ENCODE peak calls at places on chromosomes 3 and 15, in seven cellular contexts. G, P, N, L, V, A and E are unnamed samples. For H3K4me1, the result is how much of the 10 kb centered on the place peaks cover.

GRCh38 chr15:71304681-71305080 is 189.4 kb downstream of the THSD4 start:
- DNase-seq in A (no peak), V (no peak), P (peak), G (no peak), L (no peak), N (no peak), E (no peak)

GRCh38 chr3:12944849-12945248 is 103.5 kb upstream of the RPL32 start:
- DNase-seq in A (no peak), L (no peak), G (no peak), P (no peak), V (no peak), N (no peak), E (no peak)

GRCh38 chr15:78914027-78914764 is 30.6 kb downstream of the CTSH start:
- DNase-seq in A (no peak), P (peak), N (no peak), G (no peak), L (no peak), V (no peak), E (no peak)

GRCh38 chr3:161222662-161223061 is 1.6 kb downstream of the NMD3 start:
- DNase-seq in N (peak), G (peak), V (no peak), A (no peak), P (peak), L (no peak), E (no peak)

GRCh38 chr3:134526319-134526718 is 40.5 kb downstream of the CEP63 start:
- DNase-seq in P (no peak), L (no peak), V (no peak), N (no peak), G (no peak), A (no peak), E (no peak)

GRCh38 chr15:50247819-50248650 is 17.5 kb downstream of the HDC start:
- DNase-seq in L (peak), P (no peak), A (peak), G (no peak), N (no peak), V (no peak), E (peak)

GRCh38 chr3:27910456-27910855 is 188.3 kb upstream of the EOMES start:
- DNase-seq in V (peak), P (peak), L (no peak), N (no peak), G (no peak), A (no peak), E (no peak)

GRCh38 chr3:11636372-11636760 is 7.3 kb downstream of the VGLL4 start:
- DNase-seq in G (no peak), A (no peak), L (no peak), V (no peak), N (no peak), P (peak), E (no peak)

GRCh38 chr15:85099195-85099803 is 117.6 kb downstream of the PDE8A start:
- DNase-seq in V (no peak), N (no peak), P (no peak), L (no peak), A (no peak), G (no peak), E (no peak)

GRCh38 chr15:65791335-65792129 is 561 bp downstream of the DENND4A start:
- DNase-seq in V (peak), G (peak), N (peak), A (peak), L (peak), P (peak), E (peak)

GRCh38 chr15:48794697-48795134 is 16.2 kb downstream of the CEP152 start:
- DNase-seq in N (peak), A (no peak), L (no peak), G (no peak), P (peak), V (no peak), E (no peak)

GRCh38 chr15:90191344-90191687 is 9.8 kb upstream of the SEMA4B start:
- DNase-seq in L (no peak), V (no peak), P (no peak), N (no peak), G (no peak), A (no peak), E (no peak)

GRCh38 chr3:131142580-131142979 is 115.9 kb downstream of the NEK11 start:
- DNase-seq in L (no peak), A (no peak), N (no peak), P (peak), V (no peak), G (no peak), E (no peak)

GRCh38 chr3:123311201-123311600 is 109.5 kb downstream of the SEC22A start:
- DNase-seq in G (no peak), L (no peak), N (no peak), V (no peak), P (no peak), A (peak), E (no peak)

GRCh38 chr3:15647629-15648167 is 46.2 kb downstream of the BTD start:
- DNase-seq in V (peak), A (no peak), L (peak), G (peak), P (peak), N (peak), E (no peak)

GRCh38 chr3:189685854-189686253 is 54.7 kb downstream of the TP63 start:
- DNase-seq in V (no peak), N (peak), L (no peak), P (peak), A (no peak), G (no peak), E (no peak)

GRCh38 chr15:74240002-74240568 is 4.0 kb downstream of the CCDC33 start:
- DNase-seq in P (peak), A (peak), V (peak), L (peak), G (no peak), N (peak), E (no peak)

GRCh38 chr3:160401301-160402095 is 2.0 kb downstream of the SMC4 start:
- DNase-seq in A (no peak), V (peak), L (no peak), P (peak), G (peak), N (peak), E (no peak)

GRCh38 chr15:98609144-98609852 is 39.0 kb upstream of the IGF1R start:
- DNase-seq in P (peak), A (no peak), G (no peak), N (peak), V (no peak), L (no peak), E (peak)

GRCh38 chr3:58597770-58598310 is 20.6 kb upstream of the FAM107A start:
- DNase-seq in P (no peak), L (no peak), A (no peak), N (no peak), G (no peak), V (no peak), E (no peak)

GRCh38 chr3:172449468-172450149 is 1.4 kb upstream of the GHSR start:
- DNase-seq in V (no peak), G (no peak), A (no peak), L (peak), N (peak), P (peak), E (no peak)

GRCh38 chr3:129665024-129665768 is 58.7 kb upstream of the PLXND1 start:
- DNase-seq in A (no peak), L (no peak), G (no peak), P (peak), V (no peak), N (no peak), E (no peak)

GRCh38 chr3:84959470-84960380 is 936 bp downstream of the CADM2 start:
- DNase-seq in L (no peak), P (peak), V (no peak), A (no peak), G (no peak), N (no peak), E (no peak)

GRCh38 chr15:23566070-23567050 is 886 bp downstream of the MKRN3 start:
- DNase-seq in N (peak), L (no peak), V (no peak), G (no peak), P (no peak), A (no peak), E (peak)

GRCh38 chr3:151434151-151434890 is 26.5 kb downstream of the IGSF10 start:
- DNase-seq in N (no peak), V (no peak), A (no peak), L (no peak), P (peak), G (no peak), E (no peak)

GRCh38 chr15:93801206-93801605 is 430.2 kb upstream of the MCTP2 start:
- DNase-seq in P (peak), A (no peak), L (no peak), G (no peak), N (no peak), V (no peak), E (no peak)

GRCh38 chr3:190601597-190601996 is 87.7 kb downstream of the IL1RAP start:
- DNase-seq in G (no peak), N (no peak), L (peak), P (no peak), V (no peak), A (no peak), E (no peak)

GRCh38 chr3:129560269-129560787 is 17.4 kb downstream of the H1-8 start:
- DNase-seq in A (no peak), G (no peak), L (no peak), V (peak), N (no peak), P (peak), E (no peak)

DNA sequence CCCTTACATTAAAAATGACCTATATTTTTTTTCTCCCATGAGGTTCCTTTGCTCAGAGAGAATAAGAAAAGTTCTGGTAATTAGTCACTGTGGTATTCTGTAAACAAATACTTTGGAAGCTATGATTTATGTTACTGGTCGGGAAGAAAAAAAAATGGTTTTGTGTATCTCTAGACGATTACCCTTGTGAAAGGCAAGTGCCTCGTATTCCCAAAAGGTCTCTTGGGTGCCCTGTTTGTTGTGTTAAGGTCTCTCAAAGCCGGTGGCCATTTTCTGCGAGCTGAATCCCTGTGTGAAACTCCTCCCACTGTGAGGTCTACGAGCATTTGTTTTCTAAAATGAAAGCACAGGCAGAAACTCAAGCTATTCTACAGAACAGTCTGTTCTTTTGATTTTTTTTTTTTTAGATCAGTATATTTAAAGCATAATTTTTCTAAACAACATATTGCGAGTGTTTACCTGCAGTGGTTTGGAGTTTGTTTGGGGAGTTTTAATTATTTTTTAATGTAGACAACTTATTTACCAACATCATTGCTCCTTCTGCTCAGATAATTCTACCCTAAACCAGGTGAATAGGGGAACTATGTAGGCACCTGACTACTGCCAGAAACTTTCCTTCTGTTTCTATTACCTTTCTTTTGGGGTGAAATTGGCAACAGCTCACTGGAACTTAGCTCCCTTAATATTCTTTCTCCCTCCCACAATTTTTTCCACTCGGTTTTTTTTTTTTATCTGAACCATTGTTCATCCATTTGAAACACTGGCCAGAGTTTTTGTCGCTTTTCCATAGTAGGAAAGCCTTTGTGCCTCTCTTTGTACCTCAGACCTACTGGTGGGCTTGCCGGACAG is 44.0 kb downstream of the ZBTB38 start:
- DNase-seq in L (peak), G (peak), N (peak), P (peak), A (no peak), V (peak), E (no peak)
- H3K4me1 ChIP-seq in L (half or more), G (under half), N (half or more), P (half or more), A (half or more), V (under half), E (under half)

GRCh38 chr3:42250761-42251160 is 15.2 kb downstream of the CCK start:
- DNase-seq in L (no peak), P (no peak), A (no peak), V (no peak), G (no peak), N (no peak), E (no peak)

GRCh38 chr3:42247576-42248027 is 18.4 kb downstream of the CCK start:
- DNase-seq in A (no peak), L (peak), V (no peak), P (peak), N (peak), G (peak), E (peak)

GRCh38 chr3:42246091-42246490 is 19.9 kb downstream of the CCK start:
- DNase-seq in P (no peak), V (no peak), N (no peak), G (no peak), A (no peak), L (no peak), E (no peak)
- H3K4me1 ChIP-seq in P (under half), V (under half), N (under half), G (under half), A (under half), L (under half), E (under half)

DNA sequence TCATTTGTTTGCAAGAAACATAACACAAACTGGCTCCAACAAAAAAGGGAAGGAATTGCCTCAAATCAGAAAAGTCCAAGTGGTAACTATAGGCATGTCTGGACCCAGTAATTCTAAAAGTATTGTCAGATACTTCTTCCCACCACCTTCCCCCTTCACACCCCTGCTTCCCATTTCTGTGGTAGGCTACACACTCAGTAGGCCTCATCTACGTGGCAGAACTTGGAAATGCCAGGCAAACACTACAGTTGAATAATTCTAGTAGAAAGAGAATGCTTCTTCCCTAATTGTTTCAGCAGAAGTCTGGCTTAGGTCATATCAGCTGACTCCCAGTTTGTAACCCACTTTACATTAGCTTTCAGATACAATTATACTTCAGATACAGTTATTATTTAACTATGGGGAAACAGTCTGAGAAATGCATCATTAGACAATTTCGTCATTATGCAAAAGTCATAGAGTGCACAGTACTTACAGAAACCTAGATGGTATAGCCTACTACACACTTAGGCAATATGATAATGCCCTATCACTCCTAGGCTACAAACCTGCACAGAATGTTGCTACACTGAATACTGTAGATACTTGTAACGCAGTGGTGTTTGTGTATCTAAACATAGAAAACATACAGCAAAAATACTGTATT is 6.4 kb downstream of the SETMAR start:
- DNase-seq in V (no peak), G (no peak), P (no peak), N (no peak), A (no peak), L (no peak), E (no peak)
- H3K4me1 ChIP-seq in V (under half), G (under half), P (under half), N (under half), A (under half), L (under half), E (under half)

DNA sequence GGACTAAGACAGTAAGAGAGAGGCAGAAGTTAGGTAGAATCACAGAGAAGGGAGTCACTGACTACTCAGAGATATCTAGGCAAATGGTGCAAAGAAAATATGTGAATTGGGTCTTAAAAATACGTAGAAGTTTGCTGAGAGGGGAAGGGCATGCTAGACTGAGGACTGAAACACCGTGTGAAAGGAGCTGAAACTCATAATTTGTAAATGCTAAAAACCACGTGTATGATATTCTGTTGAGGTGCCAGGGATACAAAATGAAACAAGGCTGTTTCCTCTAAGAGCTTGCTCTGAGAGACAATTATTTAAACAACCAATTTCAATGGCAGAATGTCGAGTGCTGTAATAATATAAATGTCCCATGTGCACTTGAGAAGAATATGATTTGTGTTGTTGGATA is 47.2 kb downstream of the NCK1 start:
- DNase-seq in N (no peak), L (no peak), A (no peak), V (no peak), P (no peak), G (no peak), E (no peak)
- H3K4me1 ChIP-seq in N (under half), L (under half), A (under half), V (under half), P (under half), G (under half), E (under half)

DNA sequence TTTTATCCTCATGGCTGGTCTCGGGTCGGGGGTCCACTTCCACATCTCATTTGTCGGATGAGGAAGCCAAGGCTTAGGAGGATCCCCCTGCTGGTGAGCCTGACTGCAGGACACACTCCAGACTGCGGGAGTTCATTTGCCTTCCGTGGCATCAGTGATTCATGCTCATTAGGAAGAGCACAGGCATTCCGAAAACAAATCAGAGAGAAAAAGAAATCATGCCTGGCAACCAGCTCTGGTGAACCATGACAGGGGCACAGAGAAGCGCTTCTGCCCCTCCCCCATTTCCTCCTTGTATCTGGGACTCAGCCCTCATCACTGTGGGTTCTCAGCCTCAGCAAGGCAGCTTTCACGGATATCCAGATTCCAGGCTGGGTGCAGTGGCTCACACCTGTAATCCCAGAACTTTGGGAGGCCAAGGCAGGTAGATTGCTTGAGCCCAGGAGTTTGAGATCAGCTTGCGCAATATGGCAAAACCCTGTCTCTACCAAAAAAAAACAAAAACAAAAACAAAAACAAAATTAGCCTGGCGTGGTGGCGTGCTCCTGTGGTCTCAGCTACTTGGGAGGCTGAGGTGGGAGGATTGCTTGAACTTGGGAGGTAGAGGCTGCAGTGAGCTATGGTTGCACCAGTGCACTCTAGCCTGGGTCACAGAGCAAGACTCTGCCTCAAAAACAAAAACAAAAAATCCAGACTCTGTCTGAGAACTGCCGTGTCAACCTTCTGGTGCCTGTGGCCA is 28.4 kb downstream of the IRAK2 start:
- DNase-seq in A (no peak), V (no peak), P (peak), N (peak), L (peak), G (peak), E (no peak)
- H3K4me1 ChIP-seq in A (half or more), V (under half), P (half or more), N (half or more), L (half or more), G (half or more), E (under half)

GRCh38 chr3:44961888-44962287 is 14.1 kb downstream of the ZDHHC3 start:
- DNase-seq in N (no peak), A (no peak), P (no peak), L (no peak), G (no peak), V (no peak), E (no peak)
- H3K4me1 ChIP-seq in N (under half), A (half or more), P (under half), L (under half), G (under half), V (under half), E (under half)